ENCODE peak calls at places on chromosomes 16 and 17, in five cellular contexts. D is RKO, T is T-helper 1 cell, W is endothelial cell, Z is SW480. U is an unnamed sample.
A peak's percentile ranks its signal among the peaks of the same experiment; 100 is the strongest.

GRCh38 chr17:51079049-51079448 is 41.6 kb downstream of the SPAG9 start:
- DNase-seq in D (no peak), T (no peak), W (no peak), Z (no peak), U (no peak)

GRCh38 chr16:25141648-25142047 is 30.1 kb downstream of the LCMT1 start:
- DNase-seq in D (no peak), T (no peak), W (no peak), Z (no peak), U (no peak)

GRCh38 chr17:67377727-67378443 is 804 bp downstream of the PITPNC1 start:
- DNase-seq in D (no peak), T (peak; percentile 43), W (peak; percentile 60), Z (peak; percentile 41), U (no peak)

GRCh38 chr17:37045271-37045946 is 96.7 kb downstream of the AATF start:
- DNase-seq in D (no peak), T (no peak), W (no peak), Z (no peak), U (no peak)

GRCh38 chr16:21158208-21159110 is at the start of gene LDAF1:
- DNase-seq in D (peak; percentile 84), T (peak; percentile 70), W (peak; percentile 81), Z (peak; percentile 52), U (no peak)

GRCh38 chr16:12637002-12637401 is 166.7 kb downstream of the CPPED1 start:
- DNase-seq in D (no peak), T (no peak), W (no peak), Z (no peak), U (no peak)

GRCh38 chr17:4834621-4835020 is 1.5 kb downstream of the MINK1 start:
- DNase-seq in D (peak; percentile 28), T (no peak), W (no peak), Z (peak; percentile 32), U (no peak)

GRCh38 chr17:49746791-49747490 is 17.0 kb downstream of the FAM117A start:
- DNase-seq in D (no peak), T (peak; percentile 43), W (no peak), Z (no peak), U (no peak)

GRCh38 chr16:71409038-71409775 is 32.6 kb downstream of the TLE7 start:
- DNase-seq in D (no peak), T (no peak), W (no peak), Z (no peak), U (no peak)

GRCh38 chr17:49859991-49860953 is 12.4 kb upstream of the TAC4 start:
- DNase-seq in D (no peak), T (no peak), W (no peak), Z (no peak), U (no peak)

GRCh38 chr17:54900457-54901229 is at the start of gene TOM1L1:
- DNase-seq in D (peak; percentile 83), T (peak; percentile 3), W (peak; percentile 66), Z (peak; percentile 87), U (no peak)

GRCh38 chr17:82775033-82775823 is 23.4 kb downstream of the TBCD start:
- DNase-seq in D (no peak), T (peak; percentile 23), W (peak; percentile 79), Z (no peak), U (no peak)